ENCODE peak calls at places on chromosome 10, in seven cellular contexts. Y is GM12878, I is endothelial cell of umbilical vein, U is transverse colon, T is HCT116, W is vagina, H is suprapubic skin. M is an unnamed sample.

GRCh38 chr10:59465089-59465488 is 102.7 kb upstream of the FAM13C start:
- DNase-seq in Y (no peak), I (no peak), U (no peak), T (no peak), W (no peak), H (no peak), M (no peak)

GRCh38 chr10:45585131-45585530 is 87.4 kb downstream of the ZFAND4 start:
- DNase-seq in Y (no peak), I (no peak), U (no peak), T (no peak), W (no peak), H (no peak), M (no peak)

GRCh38 chr10:14598809-14599764 is 175.6 kb downstream of the FAM107B start:
- DNase-seq in Y (no peak), I (no peak), U (no peak), T (no peak), W (no peak), H (no peak), M (no peak)

GRCh38 chr10:105973252-105973877 is 1191.1 kb downstream of the SORCS1 start:
- DNase-seq in Y (no peak), I (no peak), U (no peak), T (no peak), W (no peak), H (no peak), M (no peak)

GRCh38 chr10:77383861-77384553 is 253.6 kb downstream of the KCNMA1 start:
- DNase-seq in Y (no peak), I (no peak), U (no peak), T (no peak), W (no peak), H (no peak), M (no peak)

GRCh38 chr10:124165827-124166226 is 72.4 kb upstream of the CHST15 start:
- DNase-seq in Y (no peak), I (no peak), U (no peak), T (no peak), W (no peak), H (no peak), M (no peak)

GRCh38 chr10:47025540-47026300 is 114.5 kb downstream of the PTPN20 start:
- DNase-seq in Y (no peak), I (no peak), U (no peak), T (no peak), W (peak; percentile 85), H (peak; percentile 58), M (no peak)

GRCh38 chr10:69315610-69316312 is 37.5 kb downstream of the HK1 start:
- DNase-seq in Y (no peak), I (no peak), U (no peak), T (no peak), W (no peak), H (no peak), M (no peak)

GRCh38 chr10:86635402-86635801 is 18.9 kb upstream of the OPN4 start:
- DNase-seq in Y (no peak), I (no peak), U (no peak), T (no peak), W (no peak), H (no peak), M (no peak)

GRCh38 chr10:63703740-63704345 is 182.6 kb downstream of the REEP3 start:
- DNase-seq in Y (no peak), I (no peak), U (no peak), T (no peak), W (no peak), H (no peak), M (no peak)

GRCh38 chr10:77306666-77307065 is 330.9 kb downstream of the KCNMA1 start:
- DNase-seq in Y (no peak), I (no peak), U (no peak), T (no peak), W (no peak), H (no peak), M (no peak)

GRCh38 chr10:58994226-58995057 is 182.0 kb upstream of the PHYHIPL start:
- DNase-seq in Y (no peak), I (no peak), U (no peak), T (no peak), W (no peak), H (no peak), M (no peak)

GRCh38 chr10:102231357-102232318 is 5.5 kb downstream of the ELOVL3 start:
- DNase-seq in Y (no peak), I (peak; percentile 19), U (peak; percentile 72), T (peak; percentile 40), W (no peak), H (no peak), M (no peak)

GRCh38 chr10:66862687-66863290 is 63.0 kb upstream of the LRRTM3 start:
- DNase-seq in Y (no peak), I (no peak), U (no peak), T (no peak), W (no peak), H (no peak), M (no peak)

GRCh38 chr10:100510533-100511308 is 8.9 kb downstream of the SEC31B start:
- DNase-seq in Y (no peak), I (no peak), U (no peak), T (no peak), W (no peak), H (no peak), M (peak; percentile 28)

GRCh38 chr10:48791267-48791928 is 106.7 kb downstream of the WDFY4 start:
- DNase-seq in Y (no peak), I (no peak), U (no peak), T (no peak), W (peak; percentile 44), H (no peak), M (no peak)

GRCh38 chr10:43322769-43323168 is 48.7 kb upstream of the FXYD4 start:
- DNase-seq in Y (no peak), I (peak; percentile 69), U (peak; percentile 91), T (no peak), W (no peak), H (peak; percentile 83), M (peak; percentile 81)

GRCh38 chr10:23157691-23158369 is 34.3 kb upstream of the PTF1A start:
- DNase-seq in Y (no peak), I (peak; percentile 6), U (no peak), T (peak; percentile 41), W (no peak), H (no peak), M (no peak)

GRCh38 chr10:11698691-11699545 is 43.3 kb upstream of the ECHDC3 start:
- DNase-seq in Y (peak; percentile 77), I (no peak), U (no peak), T (no peak), W (no peak), H (no peak), M (no peak)

GRCh38 chr10:72328829-72329204 is 25.9 kb downstream of the DNAJB12 start:
- DNase-seq in Y (no peak), I (no peak), U (no peak), T (no peak), W (no peak), H (peak; percentile 59), M (no peak)

GRCh38 chr10:72331575-72332422 is 22.9 kb downstream of the DNAJB12 start:
- DNase-seq in Y (peak; percentile 96), I (peak; percentile 86), U (peak; percentile 86), T (peak; percentile 80), W (peak; percentile 92), H (no peak), M (peak; percentile 92)

GRCh38 chr10:72330059-72330426 is 24.7 kb downstream of the DNAJB12 start:
- DNase-seq in Y (no peak), I (no peak), U (no peak), T (no peak), W (no peak), H (no peak), M (no peak)

GRCh38 chr10:72329290-72330058 is 25.2 kb downstream of the DNAJB12 start:
- DNase-seq in Y (no peak), I (no peak), U (no peak), T (no peak), W (no peak), H (peak; percentile 65), M (no peak)

GRCh38 chr10:72328045-72328828 is 26.5 kb downstream of the DNAJB12 start:
- DNase-seq in Y (no peak), I (peak; percentile 72), U (peak; percentile 72), T (no peak), W (no peak), H (peak; percentile 80), M (no peak)
- H3K4me3 ChIP-seq in Y (no peak overlapping the region), I (no peak overlapping the region), U (no peak overlapping the region), T (no peak overlapping the region), W (no peak overlapping the region), H (no peak overlapping the region), M (no peak overlapping the region)

GRCh38 chr10:114779803-114780609 is 41.6 kb upstream of the FHIP2A start:
- DNase-seq in Y (no peak), I (peak; percentile 97), U (peak; percentile 16), T (peak; percentile 76), W (no peak), H (no peak), M (no peak)
- TF ChIP-seq POLR2AphosphoS5 in Y (no peak), I (peak; percentile 9), U (peak; percentile 58), T (peak; percentile 47), W (no peak), H (no peak), M (no peak)

DNA sequence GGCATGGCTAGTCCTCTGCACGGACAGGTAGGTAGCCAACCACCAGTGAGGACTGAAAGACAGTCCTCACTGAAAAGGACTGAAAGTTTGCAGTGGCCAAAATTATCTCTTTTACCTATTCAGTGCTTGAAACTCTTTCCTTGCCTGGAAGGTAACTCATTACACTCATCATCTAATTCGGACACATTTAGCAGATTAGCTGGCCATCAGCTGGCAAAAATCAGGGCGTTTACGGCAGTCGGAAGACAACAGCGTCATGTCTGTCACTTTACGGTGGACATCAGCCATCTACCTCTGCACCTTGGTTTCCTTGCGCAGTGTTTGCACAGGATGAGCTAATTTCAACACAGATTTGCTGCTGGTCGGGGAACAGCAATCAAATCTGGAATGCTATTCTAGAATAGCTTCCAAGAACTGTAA is 740 bp downstream of the ANXA7 start:
- DNase-seq in Y (peak; percentile 41), I (no peak), U (peak; percentile 67), T (peak; percentile 51), W (no peak), H (no peak), M (peak; percentile 52)
- TF ChIP-seq POLR2A in Y (no peak), I (no peak), U (no peak), T (no peak), W (no peak), H (no peak), M (no peak)

GRCh38 chr10:16789765-16790164 is 27.5 kb downstream of the RSU1 start:
- DNase-seq in Y (no peak), I (no peak), U (no peak), T (no peak), W (no peak), H (no peak), M (no peak)

GRCh38 chr10:16788778-16789177 is 28.4 kb downstream of the RSU1 start:
- DNase-seq in Y (no peak), I (no peak), U (no peak), T (no peak), W (no peak), H (no peak), M (no peak)

GRCh38 chr10:16787361-16787791 is 29.8 kb downstream of the RSU1 start:
- DNase-seq in Y (no peak), I (no peak), U (no peak), T (no peak), W (no peak), H (no peak), M (no peak)

GRCh38 chr10:16789266-16789665 is 28.0 kb downstream of the RSU1 start:
- DNase-seq in Y (no peak), I (no peak), U (no peak), T (no peak), W (no peak), H (no peak), M (no peak)

DNA sequence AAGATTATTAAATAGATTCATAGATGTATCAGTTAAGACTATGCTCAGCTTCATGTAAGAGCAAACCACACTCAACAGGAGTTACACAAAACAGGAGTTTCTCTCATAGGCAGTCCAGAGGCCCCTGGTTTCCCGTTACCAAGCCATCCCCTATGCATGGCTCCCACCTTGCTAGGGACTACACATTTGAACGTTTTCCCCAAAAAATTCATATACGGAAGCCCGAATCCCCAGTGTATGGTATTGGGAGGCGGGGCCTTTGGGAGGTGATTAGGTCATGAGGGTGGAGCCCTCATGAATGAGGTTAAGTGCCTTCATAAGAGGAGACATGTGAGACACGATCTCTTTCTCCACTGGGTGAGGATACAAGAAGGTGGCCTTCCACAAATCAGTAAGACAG is 29.1 kb downstream of the RSU1 start:
- DNase-seq in Y (no peak), I (no peak), U (no peak), T (no peak), W (no peak), H (no peak), M (no peak)
- H3K4me3 ChIP-seq in Y (no peak overlapping the region), I (no peak overlapping the region), U (no peak overlapping the region), T (no peak overlapping the region), W (no peak overlapping the region), H (no peak overlapping the region), M (no peak overlapping the region)